ENCODE peak calls at places on chromosomes 3 and 15, in ten cellular contexts. One of them, this sample, is unnamed. For H3K4me1, the result is how much of the 10 kb centered on the place peaks cover.

GRCh38 chr3:35291837-35292236 is 347.5 kb upstream of the ARPP21 start:
- DNase-seq in SJSA1: no peak
- DNase-seq in right atrium auricular region: no peak
- DNase-seq in A549: no peak
- DNase-seq in suprapubic skin: no peak
- DNase-seq in mucosa of descending colon: no peak
- DNase-seq in iPS DF 6.9: no peak
- DNase-seq in endodermal cell: no peak
- DNase-seq in GM23248: no peak
- DNase-seq in CD8-positive, alpha-beta T cell: no peak
- DNase-seq in this sample: no peak

GRCh38 chr15:66707310-66708160 is 5.5 kb downstream of the SMAD6 start:
- DNase-seq in SJSA1: peak
- DNase-seq in right atrium auricular region: no peak
- DNase-seq in A549: peak
- DNase-seq in suprapubic skin: no peak
- DNase-seq in mucosa of descending colon: peak
- DNase-seq in iPS DF 6.9: no peak
- DNase-seq in endodermal cell: peak
- DNase-seq in GM23248: peak
- DNase-seq in CD8-positive, alpha-beta T cell: no peak
- DNase-seq in this sample: no peak

GRCh38 chr3:163809540-163809993 is 1268.7 kb downstream of the SI start:
- DNase-seq in SJSA1: no peak
- DNase-seq in right atrium auricular region: no peak
- DNase-seq in A549: no peak
- DNase-seq in suprapubic skin: no peak
- DNase-seq in mucosa of descending colon: no peak
- DNase-seq in iPS DF 6.9: no peak
- DNase-seq in endodermal cell: no peak
- DNase-seq in GM23248: no peak
- DNase-seq in CD8-positive, alpha-beta T cell: no peak
- DNase-seq in this sample: no peak

GRCh38 chr3:377158-377561 is 180.6 kb downstream of the CHL1 start:
- DNase-seq in SJSA1: no peak
- DNase-seq in right atrium auricular region: no peak
- DNase-seq in A549: peak
- DNase-seq in suprapubic skin: no peak
- DNase-seq in mucosa of descending colon: no peak
- DNase-seq in iPS DF 6.9: no peak
- DNase-seq in endodermal cell: peak
- DNase-seq in GM23248: peak
- DNase-seq in CD8-positive, alpha-beta T cell: no peak
- DNase-seq in this sample: no peak

GRCh38 chr3:55569033-55569518 is 82.0 kb upstream of the WNT5A start:
- DNase-seq in SJSA1: no peak
- DNase-seq in right atrium auricular region: no peak
- DNase-seq in A549: no peak
- DNase-seq in suprapubic skin: no peak
- DNase-seq in mucosa of descending colon: no peak
- DNase-seq in iPS DF 6.9: no peak
- DNase-seq in endodermal cell: no peak
- DNase-seq in GM23248: no peak
- DNase-seq in CD8-positive, alpha-beta T cell: no peak
- DNase-seq in this sample: no peak

GRCh38 chr3:30318110-30318509 is 288.3 kb upstream of the TGFBR2 start:
- DNase-seq in SJSA1: no peak
- DNase-seq in right atrium auricular region: no peak
- DNase-seq in A549: no peak
- DNase-seq in suprapubic skin: no peak
- DNase-seq in mucosa of descending colon: no peak
- DNase-seq in iPS DF 6.9: no peak
- DNase-seq in endodermal cell: no peak
- DNase-seq in GM23248: no peak
- DNase-seq in CD8-positive, alpha-beta T cell: no peak
- DNase-seq in this sample: no peak

GRCh38 chr15:51718199-51718598 is 19.3 kb downstream of the LYSMD2 start:
- DNase-seq in SJSA1: no peak
- DNase-seq in right atrium auricular region: no peak
- DNase-seq in A549: no peak
- DNase-seq in suprapubic skin: no peak
- DNase-seq in mucosa of descending colon: no peak
- DNase-seq in iPS DF 6.9: no peak
- DNase-seq in endodermal cell: no peak
- DNase-seq in GM23248: peak
- DNase-seq in CD8-positive, alpha-beta T cell: no peak
- DNase-seq in this sample: no peak

GRCh38 chr3:63351159-63352007 is 73.3 kb downstream of the SYNPR start:
- DNase-seq in SJSA1: peak
- DNase-seq in right atrium auricular region: no peak
- DNase-seq in A549: peak
- DNase-seq in suprapubic skin: no peak
- DNase-seq in mucosa of descending colon: no peak
- DNase-seq in iPS DF 6.9: no peak
- DNase-seq in endodermal cell: no peak
- DNase-seq in GM23248: peak
- DNase-seq in CD8-positive, alpha-beta T cell: no peak
- DNase-seq in this sample: peak

DNA sequence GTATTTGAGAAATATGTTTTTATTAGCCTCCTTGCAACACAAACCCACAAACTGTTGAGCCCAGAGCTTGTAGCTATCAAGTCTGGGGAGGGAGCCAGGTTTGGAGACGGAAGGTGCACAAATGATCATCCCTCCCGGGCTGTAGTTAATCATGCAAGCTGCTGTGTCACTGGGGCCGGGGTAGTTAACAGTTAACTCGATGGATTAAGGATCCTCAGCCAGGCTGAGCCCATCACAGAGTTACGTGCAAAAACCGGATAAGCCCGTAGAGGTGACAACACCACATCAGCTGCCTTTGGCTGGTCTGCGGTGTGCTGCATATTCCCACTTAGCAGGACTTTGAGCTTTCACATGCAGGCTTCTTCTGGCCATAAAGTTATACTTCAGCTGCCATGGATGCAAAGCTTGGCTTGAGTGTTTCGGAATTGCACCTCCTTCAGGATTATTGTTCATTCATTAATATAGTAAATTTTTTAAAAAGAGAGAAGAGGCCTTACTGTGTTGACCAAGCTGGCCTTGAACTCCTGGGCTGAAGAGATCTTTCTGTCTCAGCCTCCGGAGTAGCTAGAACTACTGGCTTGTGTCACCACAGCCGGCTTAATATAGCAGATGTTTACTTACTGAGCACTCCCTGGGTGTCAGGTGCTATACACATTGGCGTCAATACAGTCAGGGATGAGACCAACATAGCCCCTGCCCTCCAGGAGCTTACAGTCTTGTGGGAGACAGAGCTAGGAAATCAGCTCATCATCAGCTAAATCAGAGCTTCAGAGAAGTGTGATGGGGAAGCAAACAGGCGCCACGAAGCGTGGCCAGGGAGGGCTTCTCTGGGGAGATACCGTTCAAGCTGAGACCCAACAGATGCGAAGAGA is 226.8 kb upstream of the BHLHE40 start:
- DNase-seq in SJSA1: no peak
- DNase-seq in right atrium auricular region: no peak
- DNase-seq in A549: peak
- DNase-seq in suprapubic skin: no peak
- DNase-seq in mucosa of descending colon: peak
- DNase-seq in iPS DF 6.9: no peak
- DNase-seq in endodermal cell: peak
- DNase-seq in GM23248: peak
- DNase-seq in CD8-positive, alpha-beta T cell: no peak
- DNase-seq in this sample: no peak
- H3K4me1 ChIP-seq in SJSA1: under half
- H3K4me1 ChIP-seq in right atrium auricular region: under half
- H3K4me1 ChIP-seq in A549: under half
- H3K4me1 ChIP-seq in suprapubic skin: half or more
- H3K4me1 ChIP-seq in mucosa of descending colon: under half
- H3K4me1 ChIP-seq in iPS DF 6.9: under half
- H3K4me1 ChIP-seq in endodermal cell: under half
- H3K4me1 ChIP-seq in GM23248: under half
- H3K4me1 ChIP-seq in CD8-positive, alpha-beta T cell: under half
- H3K4me1 ChIP-seq in this sample: under half

DNA sequence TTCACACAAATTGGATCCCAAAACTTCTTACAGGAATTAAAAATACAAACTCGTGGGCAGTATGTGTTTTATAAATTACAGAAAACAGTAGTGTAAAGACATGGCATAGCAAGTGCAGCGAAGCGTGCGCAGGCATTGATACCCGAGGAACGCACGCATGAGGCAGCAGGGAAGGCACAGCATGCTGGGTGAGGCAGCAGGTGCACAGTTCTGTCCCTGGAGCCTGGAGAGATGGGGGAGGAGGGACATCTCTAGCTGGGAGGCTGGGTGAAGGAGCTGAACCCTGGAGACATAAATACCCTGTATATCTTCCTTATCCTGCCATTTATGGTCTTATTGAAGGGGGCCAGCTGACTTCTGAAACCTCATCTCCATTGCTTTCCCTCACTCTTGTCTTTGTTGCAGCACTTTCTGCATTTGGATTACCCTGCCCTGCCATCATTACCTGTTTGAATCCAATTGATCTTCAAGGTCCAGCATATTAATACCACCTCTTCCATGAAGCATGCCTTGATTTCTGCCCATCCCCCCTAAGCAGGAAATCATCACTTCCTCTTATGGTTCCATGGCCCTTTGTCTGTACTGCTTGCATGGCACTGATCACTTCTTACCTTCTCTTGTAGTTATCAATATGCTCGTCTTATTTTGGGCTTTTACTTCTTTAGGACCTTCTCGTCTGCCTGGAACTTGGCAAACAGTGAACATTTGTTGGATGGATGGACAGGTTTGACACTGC is 20.5 kb downstream of the LPP start:
- DNase-seq in SJSA1: no peak
- DNase-seq in right atrium auricular region: no peak
- DNase-seq in A549: no peak
- DNase-seq in suprapubic skin: no peak
- DNase-seq in mucosa of descending colon: peak
- DNase-seq in iPS DF 6.9: no peak
- DNase-seq in endodermal cell: no peak
- DNase-seq in GM23248: no peak
- DNase-seq in CD8-positive, alpha-beta T cell: no peak
- DNase-seq in this sample: no peak
- H3K4me1 ChIP-seq in SJSA1: under half
- H3K4me1 ChIP-seq in right atrium auricular region: half or more
- H3K4me1 ChIP-seq in A549: half or more
- H3K4me1 ChIP-seq in suprapubic skin: under half
- H3K4me1 ChIP-seq in mucosa of descending colon: half or more
- H3K4me1 ChIP-seq in iPS DF 6.9: under half
- H3K4me1 ChIP-seq in endodermal cell: under half
- H3K4me1 ChIP-seq in GM23248: under half
- H3K4me1 ChIP-seq in CD8-positive, alpha-beta T cell: under half
- H3K4me1 ChIP-seq in this sample: under half

GRCh38 chr3:179677884-179678283 is 25.0 kb downstream of the USP13 start:
- DNase-seq in SJSA1: no peak
- DNase-seq in right atrium auricular region: no peak
- DNase-seq in A549: no peak
- DNase-seq in suprapubic skin: no peak
- DNase-seq in mucosa of descending colon: no peak
- DNase-seq in iPS DF 6.9: no peak
- DNase-seq in endodermal cell: no peak
- DNase-seq in GM23248: no peak
- DNase-seq in CD8-positive, alpha-beta T cell: no peak
- DNase-seq in this sample: no peak

GRCh38 chr3:179673522-179673921 is 20.7 kb downstream of the USP13 start:
- DNase-seq in SJSA1: no peak
- DNase-seq in right atrium auricular region: no peak
- DNase-seq in A549: no peak
- DNase-seq in suprapubic skin: no peak
- DNase-seq in mucosa of descending colon: no peak
- DNase-seq in iPS DF 6.9: no peak
- DNase-seq in endodermal cell: no peak
- DNase-seq in GM23248: no peak
- DNase-seq in CD8-positive, alpha-beta T cell: no peak
- DNase-seq in this sample: no peak

GRCh38 chr3:179672918-179673317 is 20.1 kb downstream of the USP13 start:
- DNase-seq in SJSA1: no peak
- DNase-seq in right atrium auricular region: no peak
- DNase-seq in A549: no peak
- DNase-seq in suprapubic skin: no peak
- DNase-seq in mucosa of descending colon: no peak
- DNase-seq in iPS DF 6.9: no peak
- DNase-seq in endodermal cell: no peak
- DNase-seq in GM23248: no peak
- DNase-seq in CD8-positive, alpha-beta T cell: no peak
- DNase-seq in this sample: no peak

GRCh38 chr3:179671709-179672337 is 19.0 kb downstream of the USP13 start:
- DNase-seq in SJSA1: no peak
- DNase-seq in right atrium auricular region: no peak
- DNase-seq in A549: no peak
- DNase-seq in suprapubic skin: no peak
- DNase-seq in mucosa of descending colon: no peak
- DNase-seq in iPS DF 6.9: no peak
- DNase-seq in endodermal cell: no peak
- DNase-seq in GM23248: no peak
- DNase-seq in CD8-positive, alpha-beta T cell: no peak
- DNase-seq in this sample: no peak

GRCh38 chr3:179676081-179676480 is 23.2 kb downstream of the USP13 start:
- DNase-seq in SJSA1: no peak
- DNase-seq in right atrium auricular region: no peak
- DNase-seq in A549: no peak
- DNase-seq in suprapubic skin: no peak
- DNase-seq in mucosa of descending colon: no peak
- DNase-seq in iPS DF 6.9: no peak
- DNase-seq in endodermal cell: no peak
- DNase-seq in GM23248: no peak
- DNase-seq in CD8-positive, alpha-beta T cell: no peak
- DNase-seq in this sample: no peak
- H3K4me1 ChIP-seq in SJSA1: under half
- H3K4me1 ChIP-seq in right atrium auricular region: under half
- H3K4me1 ChIP-seq in A549: under half
- H3K4me1 ChIP-seq in suprapubic skin: under half
- H3K4me1 ChIP-seq in mucosa of descending colon: under half
- H3K4me1 ChIP-seq in iPS DF 6.9: under half
- H3K4me1 ChIP-seq in endodermal cell: under half
- H3K4me1 ChIP-seq in GM23248: under half
- H3K4me1 ChIP-seq in CD8-positive, alpha-beta T cell: under half
- H3K4me1 ChIP-seq in this sample: under half

GRCh38 chr3:37291275-37291700 is 116.9 kb upstream of the LRRFIP2 start:
- DNase-seq in SJSA1: peak
- DNase-seq in right atrium auricular region: no peak
- DNase-seq in A549: peak
- DNase-seq in suprapubic skin: no peak
- DNase-seq in mucosa of descending colon: no peak
- DNase-seq in iPS DF 6.9: no peak
- DNase-seq in endodermal cell: no peak
- DNase-seq in GM23248: peak
- DNase-seq in CD8-positive, alpha-beta T cell: no peak
- DNase-seq in this sample: no peak

GRCh38 chr3:37282996-37283395 is 108.6 kb upstream of the LRRFIP2 start:
- DNase-seq in SJSA1: no peak
- DNase-seq in right atrium auricular region: no peak
- DNase-seq in A549: no peak
- DNase-seq in suprapubic skin: no peak
- DNase-seq in mucosa of descending colon: no peak
- DNase-seq in iPS DF 6.9: no peak
- DNase-seq in endodermal cell: no peak
- DNase-seq in GM23248: peak
- DNase-seq in CD8-positive, alpha-beta T cell: no peak
- DNase-seq in this sample: no peak

GRCh38 chr3:37290551-37290950 is 116.2 kb upstream of the LRRFIP2 start:
- DNase-seq in SJSA1: peak
- DNase-seq in right atrium auricular region: no peak
- DNase-seq in A549: no peak
- DNase-seq in suprapubic skin: no peak
- DNase-seq in mucosa of descending colon: no peak
- DNase-seq in iPS DF 6.9: no peak
- DNase-seq in endodermal cell: no peak
- DNase-seq in GM23248: peak
- DNase-seq in CD8-positive, alpha-beta T cell: no peak
- DNase-seq in this sample: peak

GRCh38 chr3:37293646-37294045 is 119.3 kb upstream of the LRRFIP2 start:
- DNase-seq in SJSA1: no peak
- DNase-seq in right atrium auricular region: no peak
- DNase-seq in A549: no peak
- DNase-seq in suprapubic skin: no peak
- DNase-seq in mucosa of descending colon: no peak
- DNase-seq in iPS DF 6.9: no peak
- DNase-seq in endodermal cell: no peak
- DNase-seq in GM23248: no peak
- DNase-seq in CD8-positive, alpha-beta T cell: no peak
- DNase-seq in this sample: no peak

DNA sequence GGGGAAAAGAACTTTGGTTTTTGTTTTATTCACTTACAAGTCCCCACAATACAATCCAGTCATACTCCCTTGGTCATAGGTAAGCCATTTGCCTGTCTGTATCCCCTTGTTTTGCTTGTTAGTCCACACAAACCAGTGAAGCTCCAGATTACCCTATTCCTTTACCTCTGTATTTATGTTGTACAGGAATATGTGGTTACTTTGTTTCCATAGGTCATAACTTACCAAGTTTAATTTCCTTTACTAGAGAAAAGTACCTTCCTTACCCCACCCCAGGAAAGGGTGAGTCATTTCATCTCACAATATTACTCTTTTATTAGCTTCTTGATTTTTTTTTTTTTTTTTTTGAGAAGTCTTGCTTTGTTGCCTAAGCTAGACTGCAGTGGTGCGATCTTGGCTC is 113.4 kb upstream of the LRRFIP2 start:
- DNase-seq in SJSA1: no peak
- DNase-seq in right atrium auricular region: no peak
- DNase-seq in A549: no peak
- DNase-seq in suprapubic skin: no peak
- DNase-seq in mucosa of descending colon: no peak
- DNase-seq in iPS DF 6.9: no peak
- DNase-seq in endodermal cell: no peak
- DNase-seq in GM23248: peak
- DNase-seq in CD8-positive, alpha-beta T cell: no peak
- DNase-seq in this sample: no peak
- H3K4me1 ChIP-seq in SJSA1: under half
- H3K4me1 ChIP-seq in right atrium auricular region: under half
- H3K4me1 ChIP-seq in A549: under half
- H3K4me1 ChIP-seq in suprapubic skin: under half
- H3K4me1 ChIP-seq in mucosa of descending colon: under half
- H3K4me1 ChIP-seq in iPS DF 6.9: under half
- H3K4me1 ChIP-seq in endodermal cell: under half
- H3K4me1 ChIP-seq in GM23248: under half
- H3K4me1 ChIP-seq in CD8-positive, alpha-beta T cell: under half
- H3K4me1 ChIP-seq in this sample: under half